ENCODE peak calls at places on chromosomes 6 and 20, in seven cellular contexts. J, E, H, D, M, G and K are unnamed samples.

GRCh38 chr20:50628326-50628725 is 63.0 kb downstream of the RIPOR3 start:
- DNase-seq in D (no peak), J (no peak), E (no peak), G (no peak), M (no peak), H (no peak), K (no peak)

GRCh38 chr6:47182291-47182957 is 127.3 kb downstream of the TNFRSF21 start:
- DNase-seq in J (no peak), D (no peak), G (no peak), E (no peak), H (no peak), M (no peak), K (no peak)

GRCh38 chr6:148231572-148231971 is 111.1 kb upstream of the SASH1 start:
- DNase-seq in M (peak), G (no peak), D (no peak), J (no peak), E (no peak), H (no peak), K (peak)

GRCh38 chr6:148342146-148343027 is at the start of gene SASH1:
- DNase-seq in G (peak), E (peak), M (peak), D (peak), J (no peak), H (no peak), K (peak)

GRCh38 chr20:7996898-7997297 is 22.7 kb downstream of the TMX4 start:
- DNase-seq in E (no peak), J (no peak), G (no peak), M (no peak), D (no peak), H (no peak), K (no peak)

GRCh38 chr20:41407617-41408016 is 41.0 kb upstream of the EMILIN3 start:
- DNase-seq in G (no peak), H (no peak), D (no peak), E (no peak), J (no peak), M (no peak), K (no peak)

GRCh38 chr20:13883425-13883824 is 98.6 kb downstream of the NDUFAF5 start:
- DNase-seq in J (no peak), D (no peak), H (no peak), G (no peak), M (peak), E (no peak), K (no peak)

GRCh38 chr20:63754008-63754407 is 14.4 kb downstream of the SLC2A4RG start:
- DNase-seq in G (no peak), M (no peak), E (no peak), H (no peak), J (no peak), D (no peak), K (no peak)

GRCh38 chr20:63772781-63773520 is 33.4 kb downstream of the SLC2A4RG start:
- DNase-seq in D (no peak), J (no peak), E (peak), M (peak), G (no peak), H (no peak), K (no peak)

GRCh38 chr6:4262506-4262905 is 127.1 kb upstream of the ECI2 start:
- DNase-seq in G (no peak), H (no peak), E (no peak), M (no peak), J (no peak), D (no peak), K (no peak)

GRCh38 chr6:26360451-26361416 is 4.3 kb upstream of the BTN3A2 start:
- DNase-seq in J (no peak), H (no peak), D (no peak), M (no peak), E (peak), G (no peak), K (no peak)

GRCh38 chr20:64239449-64240242 is 15.9 kb upstream of the PCMTD2 start:
- DNase-seq in G (no peak), E (no peak), M (no peak), D (peak), J (no peak), H (no peak), K (no peak)

GRCh38 chr6:113732384-113732966 is 124.7 kb upstream of the MARCKS start:
- DNase-seq in E (no peak), H (no peak), M (no peak), D (no peak), G (peak), J (no peak), K (no peak)

GRCh38 chr6:152094992-152095592 is 287.6 kb downstream of the ESR1 start:
- DNase-seq in E (no peak), M (peak), J (no peak), D (no peak), H (no peak), G (peak), K (peak)

GRCh38 chr20:17059465-17059864 is 167.4 kb upstream of the PCSK2 start:
- DNase-seq in J (no peak), G (peak), D (no peak), E (no peak), M (peak), H (no peak), K (no peak)

GRCh38 chr6:33726696-33727095 is 15.2 kb upstream of the UQCC2 start:
- DNase-seq in G (no peak), D (peak), M (no peak), E (no peak), H (no peak), J (no peak), K (no peak)

GRCh38 chr6:67345946-67346345 is 1289.1 kb upstream of the ADGRB3 start:
- DNase-seq in G (no peak), D (no peak), J (no peak), H (no peak), M (no peak), E (no peak), K (no peak)

GRCh38 chr6:1837868-1838267 is 228.2 kb downstream of the FOXC1 start:
- DNase-seq in M (no peak), D (no peak), E (no peak), J (no peak), H (no peak), G (no peak), K (no peak)

GRCh38 chr20:21505810-21506530 is 7.9 kb downstream of the NKX2-2 start:
- DNase-seq in D (peak), E (peak), J (no peak), G (no peak), M (peak), H (peak), K (no peak)

GRCh38 chr6:54074591-54075195 is 36.5 kb upstream of the MLIP start:
- DNase-seq in E (no peak), G (no peak), D (no peak), J (no peak), M (no peak), H (no peak), K (no peak)

GRCh38 chr20:63290677-63291472 is 2.1 kb upstream of the COL20A1 start:
- DNase-seq in E (peak), J (no peak), G (peak), M (peak), D (no peak), H (peak), K (no peak)

GRCh38 chr6:1383729-1384548 is 5.4 kb upstream of the FOXF2 start:
- DNase-seq in M (no peak), D (peak), G (no peak), E (no peak), J (no peak), H (no peak), K (no peak)

GRCh38 chr6:170178561-170179477 is 112.1 kb downstream of the DLL1 start:
- DNase-seq in J (no peak), G (no peak), M (peak), E (no peak), D (peak), H (no peak), K (no peak)

GRCh38 chr6:136751478-136751956 is 40.8 kb downstream of the MAP3K5 start:
- DNase-seq in E (peak), H (no peak), D (no peak), J (no peak), G (no peak), M (no peak), K (no peak)

GRCh38 chr6:72787521-72788031 is 165.7 kb downstream of the KCNQ5 start:
- DNase-seq in E (no peak), M (peak), H (no peak), J (no peak), G (peak), D (no peak), K (peak)

GRCh38 chr20:1870792-1871550 is 24.2 kb upstream of the SIRPA start:
- DNase-seq in J (no peak), H (no peak), D (no peak), G (no peak), M (no peak), E (peak), K (no peak)

GRCh38 chr20:24045621-24046020 is 57.0 kb upstream of the GGTLC1 start:
- DNase-seq in H (no peak), E (no peak), J (no peak), G (no peak), D (no peak), M (no peak), K (no peak)

GRCh38 chr6:106128981-106129761 is 43.0 kb downstream of the PRDM1 start:
- DNase-seq in E (no peak), D (no peak), M (peak), G (peak), J (no peak), H (no peak), K (no peak)

GRCh38 chr20:37270586-37271420 is 9.2 kb upstream of the GHRH start:
- DNase-seq in G (peak), H (no peak), J (no peak), E (peak), M (no peak), D (no peak), K (no peak)

GRCh38 chr20:12860619-12861247 is 148.0 kb upstream of the SPTLC3 start:
- DNase-seq in D (no peak), E (no peak), H (no peak), J (no peak), M (no peak), G (no peak), K (no peak)

GRCh38 chr20:4076671-4077070 is 61.3 kb upstream of the RNF24 start:
- DNase-seq in M (peak), G (peak), E (no peak), H (no peak), D (no peak), J (no peak), K (no peak)